ENCODE peak calls at places on chromosome 22, in seven cellular contexts. N is left lung, Q is epithelial cell of esophagus, L is WERI-Rb-1, U is fibroblast of mammary gland, O is heart right ventricle, F is IMR-90. Z is an unnamed sample.

GRCh38 chr22:45094081-45094720 is 69.5 kb upstream of the NUP50 start:
- DNase-seq in N (no peak), Q (no peak), L (no peak), U (no peak), O (no peak), F (no peak), Z (no peak)

GRCh38 chr22:22753526-22754267 is 109.3 kb downstream of the GGTLC2 start:
- DNase-seq in N (no peak), Q (peak), L (peak), U (peak), O (peak), F (peak), Z (peak)

GRCh38 chr22:18031670-18032454 is 7.5 kb upstream of the MICAL3 start:
- DNase-seq in N (no peak), Q (peak), L (no peak), U (peak), O (no peak), F (peak), Z (peak)

GRCh38 chr22:20749453-20749852 is 24.5 kb upstream of the SERPIND1 start:
- DNase-seq in N (peak), Q (no peak), L (no peak), U (no peak), O (no peak), F (no peak), Z (no peak)

GRCh38 chr22:47192106-47192650 is 429.7 kb downstream of the TBC1D22A start:
- DNase-seq in N (no peak), Q (no peak), L (no peak), U (no peak), O (no peak), F (no peak), Z (no peak)

GRCh38 chr22:29012923-29013322 is 48.7 kb downstream of the C22orf31 start:
- DNase-seq in N (no peak), Q (no peak), L (no peak), U (no peak), O (no peak), F (no peak), Z (no peak)

GRCh38 chr22:25780673-25781072 is 38.7 kb downstream of the MYO18B start:
- DNase-seq in N (no peak), Q (no peak), L (peak), U (no peak), O (no peak), F (no peak), Z (no peak)

GRCh38 chr22:33544707-33545106 is 375.6 kb downstream of the LARGE1 start:
- DNase-seq in N (no peak), Q (no peak), L (no peak), U (peak), O (no peak), F (peak), Z (peak)

GRCh38 chr22:31840581-31840980 is 86.8 kb downstream of the DEPDC5 start:
- DNase-seq in N (no peak), Q (no peak), L (no peak), U (no peak), O (no peak), F (no peak), Z (no peak)

GRCh38 chr22:45006101-45006872 is 3.5 kb downstream of the PHF21B start:
- DNase-seq in N (no peak), Q (no peak), L (no peak), U (no peak), O (no peak), F (no peak), Z (no peak)

GRCh38 chr22:26674211-26675190 is 17.1 kb downstream of the MIAT start:
- DNase-seq in N (no peak), Q (peak), L (no peak), U (no peak), O (no peak), F (no peak), Z (no peak)

GRCh38 chr22:27988704-27989103 is 69.6 kb upstream of the PITPNB start:
- DNase-seq in N (no peak), Q (no peak), L (no peak), U (no peak), O (no peak), F (no peak), Z (no peak)

DNA sequence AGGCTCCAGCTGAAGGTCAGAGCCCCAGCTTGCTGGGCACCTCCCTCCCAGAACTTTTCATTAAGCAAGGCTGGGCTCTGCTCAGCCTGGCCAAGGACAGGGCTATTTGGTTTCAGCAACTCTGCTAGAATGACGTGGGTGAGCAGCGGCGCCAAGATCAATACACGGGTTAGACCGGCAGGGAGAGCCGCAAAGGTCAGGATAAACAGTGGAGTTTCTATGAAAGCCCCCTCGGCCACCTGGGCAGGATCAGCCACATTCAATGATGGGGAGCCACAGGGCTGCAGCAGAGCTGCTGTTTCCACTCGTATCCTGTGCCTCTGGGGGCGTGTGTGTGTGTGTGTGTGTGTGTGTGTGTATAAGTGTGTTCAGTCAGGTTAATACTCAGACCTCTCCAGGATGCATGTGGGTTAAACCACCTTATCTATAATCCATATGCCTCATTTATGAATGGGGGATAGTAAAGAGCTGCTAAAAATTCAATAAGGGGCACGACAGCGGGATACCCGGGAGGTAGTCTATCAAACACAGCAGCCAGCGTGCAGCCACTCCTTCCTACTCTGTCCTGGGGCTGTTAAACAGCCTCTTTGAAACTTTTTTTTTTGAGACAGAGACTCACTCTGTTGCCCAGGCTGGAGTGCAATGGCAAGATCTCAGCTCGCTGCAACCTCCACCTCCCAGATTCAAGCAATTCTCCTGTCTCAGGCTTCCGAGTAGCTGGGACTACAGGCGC is 34.8 kb downstream of the MYH9 start:
- DNase-seq in N (peak), Q (no peak), L (no peak), U (peak), O (peak), F (peak), Z (no peak)
- TF ChIP-seq CTCF in N (no peak), Q (no peak), L (no peak), U (no peak), O (no peak), F (no peak), Z (no peak)

GRCh38 chr22:37163096-37163489 is 13.4 kb upstream of the IL2RB start:
- DNase-seq in N (peak), Q (no peak), L (no peak), U (no peak), O (no peak), F (no peak), Z (no peak)

GRCh38 chr22:37163618-37164534 is 14.2 kb upstream of the IL2RB start:
- DNase-seq in N (peak), Q (no peak), L (no peak), U (no peak), O (no peak), F (no peak), Z (no peak)

GRCh38 chr22:37164535-37164887 is 14.8 kb upstream of the IL2RB start:
- DNase-seq in N (peak), Q (no peak), L (no peak), U (no peak), O (no peak), F (no peak), Z (no peak)

GRCh38 chr22:37161442-37161841 is 11.7 kb upstream of the IL2RB start:
- DNase-seq in N (no peak), Q (no peak), L (no peak), U (peak), O (no peak), F (no peak), Z (no peak)

GRCh38 chr22:37162221-37163095 is 12.7 kb upstream of the IL2RB start:
- DNase-seq in N (peak), Q (no peak), L (no peak), U (no peak), O (no peak), F (no peak), Z (no peak)
- TF ChIP-seq CTCF in N (no peak), Q (no peak), L (no peak), U (no peak), O (no peak), F (no peak), Z (no peak)

GRCh38 chr22:24706050-24706449 is 68.5 kb downstream of the PIWIL3 start:
- DNase-seq in N (no peak), Q (no peak), L (peak), U (no peak), O (no peak), F (no peak), Z (peak)
- TF ChIP-seq CTCF in N (no peak), Q (no peak), L (peak), U (no peak), O (no peak), F (no peak), Z (peak)

DNA sequence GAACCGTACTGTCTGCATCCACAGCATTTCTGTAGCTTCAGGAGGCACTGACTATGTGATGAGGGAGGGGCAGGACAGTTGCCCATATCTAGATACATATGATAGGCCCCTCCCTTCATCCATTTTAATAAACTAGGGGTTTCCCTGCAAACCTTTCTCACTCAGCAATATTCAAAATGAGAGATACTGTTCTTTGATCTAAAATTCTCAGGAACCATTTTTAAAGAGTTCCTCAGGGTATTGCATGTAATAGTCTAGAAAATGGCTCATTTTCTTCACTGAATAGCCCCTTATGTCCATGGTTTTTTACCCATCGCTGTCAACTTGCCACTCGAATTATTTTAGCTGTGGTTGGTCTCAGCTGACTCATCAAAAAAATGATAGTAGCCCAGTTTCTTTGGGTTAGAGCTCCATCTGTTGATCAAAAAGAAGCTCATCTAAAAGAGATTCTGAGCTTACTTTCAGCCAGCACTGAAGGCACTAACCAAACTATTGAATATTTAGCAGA is 37.0 kb upstream of the DNAJB7 start:
- DNase-seq in N (no peak), Q (peak), L (no peak), U (peak), O (no peak), F (peak), Z (peak)
- TF ChIP-seq CTCF in N (no peak), Q (peak), L (peak), U (peak), O (no peak), F (peak), Z (peak)

GRCh38 chr22:48553694-48554308 is 1273.9 kb downstream of the BRD1 start:
- DNase-seq in N (peak), Q (no peak), L (no peak), U (no peak), O (no peak), F (no peak), Z (no peak)
- TF ChIP-seq CTCF in N (no peak), Q (no peak), L (no peak), U (no peak), O (no peak), F (no peak), Z (no peak)

DNA sequence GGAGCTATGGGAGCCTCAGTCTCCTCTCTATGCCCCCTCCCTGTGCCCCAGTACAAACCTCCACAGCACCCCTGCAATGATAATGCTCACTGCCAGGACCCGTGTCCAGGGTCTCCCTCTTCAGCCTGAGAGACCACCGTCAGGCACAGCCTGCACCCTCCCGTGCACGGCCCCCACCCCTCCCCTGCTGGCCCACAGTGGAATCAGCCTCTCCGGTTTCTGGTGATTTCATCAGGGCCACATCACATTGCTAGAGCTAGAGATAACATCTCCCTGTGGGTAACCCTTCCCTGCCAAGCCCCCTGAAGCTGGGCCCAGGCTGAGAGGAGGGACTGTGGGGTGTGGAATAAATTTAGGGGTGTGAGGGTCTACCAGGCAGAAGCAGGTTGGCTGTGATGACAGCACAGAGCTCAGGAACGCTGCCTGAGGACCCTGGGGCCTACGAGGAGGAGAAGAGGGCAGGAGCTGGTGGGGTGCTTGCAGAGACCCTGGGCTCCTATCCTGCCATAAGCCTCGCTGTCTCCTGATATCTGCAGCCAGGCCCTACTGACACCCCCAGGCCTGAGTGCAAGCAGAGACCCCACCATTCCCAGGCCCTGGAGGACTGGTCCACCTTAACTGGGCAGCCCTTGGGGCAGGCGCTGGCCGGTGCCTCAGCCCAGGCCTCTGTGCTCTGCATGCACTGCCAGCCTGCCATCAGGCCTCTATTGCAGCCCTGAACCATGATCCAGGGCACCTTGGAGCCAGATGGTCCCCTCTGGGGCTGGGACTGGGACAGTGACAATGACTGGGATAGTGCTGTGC is at the start of gene KLHDC7B:
- DNase-seq in N (no peak), Q (no peak), L (no peak), U (no peak), O (no peak), F (peak), Z (no peak)
- TF ChIP-seq CTCF in N (no peak), Q (peak), L (no peak), U (no peak), O (no peak), F (peak), Z (peak)

GRCh38 chr22:48782817-48783511 is 1044.7 kb downstream of the BRD1 start:
- DNase-seq in N (no peak), Q (no peak), L (peak), U (no peak), O (no peak), F (no peak), Z (no peak)
- TF ChIP-seq CTCF in N (no peak), Q (no peak), L (peak), U (no peak), O (no peak), F (no peak), Z (no peak)